ENCODE peak calls at places on chromosomes 13 and 19, in seven cellular contexts. A is PC-9; I is H1; C is iPS DF 6.9; H is stomach; D is CD4-positive, CD25-positive, alpha-beta regulatory T cell; G is foreskin keratinocyte. Y is an unnamed sample.

GRCh38 chr13:76148926-76149325 is 512.8 kb downstream of the LMO7 start:
- DNase-seq in A (no peak), I (no peak), C (no peak), H (no peak), D (no peak), G (peak; percentile 40), Y (no peak)

GRCh38 chr19:7550987-7551761 is 15.7 kb downstream of the PNPLA6 start:
- DNase-seq in A (no peak), I (peak; percentile 93), C (no peak), H (peak; percentile 85), D (peak; percentile 67), G (no peak), Y (no peak)

GRCh38 chr19:13848811-13849241 is 28.1 kb upstream of the NANOS3 start:
- DNase-seq in A (peak; percentile 32), I (no peak), C (no peak), H (no peak), D (no peak), G (no peak), Y (no peak)

GRCh38 chr19:15296841-15297415 is 35.4 kb downstream of the BRD4 start:
- DNase-seq in A (no peak), I (no peak), C (no peak), H (no peak), D (peak; percentile 49), G (no peak), Y (no peak)

GRCh38 chr19:7926727-7927604 is 1.0 kb upstream of the CTXN1 start:
- DNase-seq in A (no peak), I (no peak), C (no peak), H (no peak), D (no peak), G (no peak), Y (no peak)

GRCh38 chr19:53947624-53948023 is 15.1 kb upstream of the CACNG8 start:
- DNase-seq in A (no peak), I (no peak), C (peak; percentile 78), H (no peak), D (no peak), G (no peak), Y (no peak)

GRCh38 chr19:33622809-33623511 is 1.2 kb downstream of the CHST8 start:
- DNase-seq in A (no peak), I (no peak), C (no peak), H (no peak), D (no peak), G (no peak), Y (no peak)

GRCh38 chr19:48174445-48175030 is 4.1 kb downstream of the ZSWIM9 start:
- DNase-seq in A (no peak), I (no peak), C (no peak), H (no peak), D (no peak), G (no peak), Y (no peak)

GRCh38 chr13:20465218-20465879 is 60.3 kb downstream of the CRYL1 start:
- DNase-seq in A (peak; percentile 48), I (no peak), C (no peak), H (no peak), D (no peak), G (no peak), Y (peak; percentile 10)

GRCh38 chr13:87259479-87260083 is 411.6 kb upstream of the SLITRK5 start:
- DNase-seq in A (no peak), I (no peak), C (no peak), H (no peak), D (no peak), G (no peak), Y (no peak)

GRCh38 chr13:28031220-28031903 is 42.9 kb upstream of the URAD start:
- DNase-seq in A (no peak), I (no peak), C (no peak), H (no peak), D (no peak), G (no peak), Y (no peak)

GRCh38 chr13:29922281-29922821 is 71.9 kb upstream of the UBL3 start:
- DNase-seq in A (peak; percentile 66), I (no peak), C (no peak), H (no peak), D (no peak), G (no peak), Y (no peak)
- H3K27ac ChIP-seq in A (peak overlapping the region; percentile 98), I (no peak overlapping the region), C (no peak overlapping the region), H (peak overlapping the region; percentile 95), D (no peak overlapping the region), G (peak overlapping the region; percentile 73), Y (peak overlapping the region; percentile 83)

DNA sequence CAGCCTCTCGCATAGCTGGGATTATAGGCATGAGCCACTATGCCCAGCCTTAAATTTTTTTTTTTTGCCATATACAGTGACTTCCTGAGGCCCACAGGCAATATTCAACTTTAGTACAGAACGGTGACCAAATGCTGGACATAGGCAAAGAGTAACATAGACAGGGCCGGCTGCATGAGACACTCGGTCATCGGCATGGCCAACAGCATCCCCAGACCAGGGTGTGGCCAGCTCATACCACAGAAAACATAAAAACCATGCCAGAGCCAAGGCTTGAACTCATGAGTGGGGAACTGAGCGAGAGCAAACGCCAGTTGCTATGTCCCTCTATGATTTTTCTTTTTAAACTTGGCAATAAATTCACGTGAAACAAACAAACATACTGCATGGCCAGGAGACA is 17.0 kb downstream of the KANK2 start:
- DNase-seq in A (no peak), I (no peak), C (no peak), H (no peak), D (no peak), G (no peak), Y (no peak)
- H3K27ac ChIP-seq in A (no peak overlapping the region), I (no peak overlapping the region), C (no peak overlapping the region), H (peak overlapping the region; percentile 68), D (no peak overlapping the region), G (no peak overlapping the region), Y (no peak overlapping the region)

DNA sequence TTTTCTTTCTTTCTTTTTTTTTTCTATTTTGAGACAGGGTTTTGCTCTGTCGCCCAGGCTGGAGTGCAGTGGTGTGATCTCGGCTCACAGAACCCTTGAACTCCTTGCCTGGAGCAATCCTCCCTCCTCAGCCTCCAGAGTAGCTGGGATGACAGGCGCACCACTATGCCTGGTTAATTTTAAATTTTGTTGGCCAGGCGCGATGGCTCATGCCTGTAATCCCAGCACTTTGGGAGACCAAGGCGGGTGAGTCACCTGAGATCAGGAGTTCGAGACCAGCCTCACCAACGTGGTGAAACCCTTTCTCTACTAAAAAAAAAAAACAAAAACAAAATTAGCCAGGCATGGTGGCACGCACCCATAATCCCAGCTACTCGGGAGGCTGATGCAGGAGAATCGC is 8.7 kb upstream of the SBNO2 start:
- DNase-seq in A (no peak), I (no peak), C (no peak), H (no peak), D (no peak), G (no peak), Y (no peak)
- H3K27ac ChIP-seq in A (peak overlapping the region; percentile 95), I (no peak overlapping the region), C (no peak overlapping the region), H (peak overlapping the region; percentile 84), D (no peak overlapping the region), G (no peak overlapping the region), Y (peak overlapping the region; percentile 97)

GRCh38 chr19:40360020-40360686 is 11.7 kb downstream of the PLD3 start:
- DNase-seq in A (no peak), I (no peak), C (no peak), H (no peak), D (no peak), G (no peak), Y (no peak)
- H3K27ac ChIP-seq in A (no peak overlapping the region), I (no peak overlapping the region), C (no peak overlapping the region), H (no peak overlapping the region), D (no peak overlapping the region), G (no peak overlapping the region), Y (no peak overlapping the region)

GRCh38 chr13:40379186-40379585 is 287.3 kb downstream of the FOXO1 start:
- DNase-seq in A (no peak), I (no peak), C (no peak), H (no peak), D (no peak), G (no peak), Y (no peak)

GRCh38 chr13:40375522-40376171 is 290.8 kb downstream of the FOXO1 start:
- DNase-seq in A (no peak), I (peak; percentile 41), C (no peak), H (no peak), D (no peak), G (no peak), Y (no peak)

GRCh38 chr13:40377783-40378182 is 288.7 kb downstream of the FOXO1 start:
- DNase-seq in A (no peak), I (no peak), C (no peak), H (no peak), D (peak; percentile 35), G (no peak), Y (no peak)

GRCh38 chr13:40376867-40377266 is 289.6 kb downstream of the FOXO1 start:
- DNase-seq in A (no peak), I (peak; percentile 34), C (no peak), H (no peak), D (no peak), G (no peak), Y (no peak)

GRCh38 chr13:40376296-40376849 is 290.1 kb downstream of the FOXO1 start:
- DNase-seq in A (no peak), I (peak; percentile 38), C (no peak), H (no peak), D (no peak), G (no peak), Y (no peak)
- H3K27ac ChIP-seq in A (no peak overlapping the region), I (no peak overlapping the region), C (no peak overlapping the region), H (no peak overlapping the region), D (no peak overlapping the region), G (no peak overlapping the region), Y (no peak overlapping the region)

GRCh38 chr19:55117063-55117635 is 288 bp downstream of the PPP1R12C start:
- DNase-seq in A (no peak), I (no peak), C (no peak), H (no peak), D (peak; percentile 20), G (no peak), Y (no peak)

GRCh38 chr19:55117636-55118391 is at the start of gene PPP1R12C:
- DNase-seq in A (peak; percentile 98), I (peak; percentile 93), C (peak; percentile 91), H (peak; percentile 99), D (peak; percentile 99), G (peak; percentile 94), Y (peak; percentile 91)

GRCh38 chr19:55114566-55115145 is 2.8 kb downstream of the PPP1R12C start:
- DNase-seq in A (no peak), I (no peak), C (no peak), H (no peak), D (no peak), G (no peak), Y (no peak)

GRCh38 chr19:55115446-55116065 is 1.9 kb downstream of the PPP1R12C start:
- DNase-seq in A (no peak), I (no peak), C (no peak), H (no peak), D (no peak), G (no peak), Y (no peak)

GRCh38 chr19:55116232-55117062 is 990 bp downstream of the PPP1R12C start:
- DNase-seq in A (no peak), I (peak; percentile 59), C (no peak), H (peak; percentile 43), D (peak; percentile 73), G (no peak), Y (no peak)
- H3K27ac ChIP-seq in A (no peak overlapping the region), I (no peak overlapping the region), C (no peak overlapping the region), H (peak overlapping the region; percentile 95), D (peak overlapping the region; percentile 71), G (peak overlapping the region; percentile 28), Y (peak overlapping the region; percentile 48)